ENCODE peak calls at places on chromosomes 12 and 14, in eight cellular contexts. One of them, this sample, is unnamed.

GRCh38 chr12:39619316-39619659 is 315 bp downstream of the ABCD2 start:
- DNase-seq in stomach: no peak
- DNase-seq in tibial artery: no peak
- DNase-seq in A549: no peak
- DNase-seq in PC-3: no peak
- DNase-seq in hepatocyte: no peak
- DNase-seq in CD4-positive, alpha-beta T cell: no peak
- DNase-seq in Panc1: no peak
- DNase-seq in this sample: no peak

GRCh38 chr12:1575287-1575798 is 19.0 kb downstream of the FBXL14 start:
- DNase-seq in stomach: no peak
- DNase-seq in tibial artery: no peak
- DNase-seq in A549: no peak
- DNase-seq in PC-3: no peak
- DNase-seq in hepatocyte: no peak
- DNase-seq in CD4-positive, alpha-beta T cell: no peak
- DNase-seq in Panc1: no peak
- DNase-seq in this sample: no peak

GRCh38 chr14:24329736-24330135 is 5.1 kb downstream of the ADCY4 start:
- DNase-seq in stomach: peak
- DNase-seq in tibial artery: peak
- DNase-seq in A549: no peak
- DNase-seq in PC-3: no peak
- DNase-seq in hepatocyte: no peak
- DNase-seq in CD4-positive, alpha-beta T cell: peak
- DNase-seq in Panc1: no peak
- DNase-seq in this sample: peak

GRCh38 chr14:83706555-83706954 is 1823.4 kb upstream of the FLRT2 start:
- DNase-seq in stomach: no peak
- DNase-seq in tibial artery: no peak
- DNase-seq in A549: no peak
- DNase-seq in PC-3: no peak
- DNase-seq in hepatocyte: no peak
- DNase-seq in CD4-positive, alpha-beta T cell: no peak
- DNase-seq in Panc1: no peak
- DNase-seq in this sample: no peak

GRCh38 chr12:4855121-4855924 is 54.4 kb upstream of the KCNA1 start:
- DNase-seq in stomach: peak
- DNase-seq in tibial artery: peak
- DNase-seq in A549: peak
- DNase-seq in PC-3: peak
- DNase-seq in hepatocyte: peak
- DNase-seq in CD4-positive, alpha-beta T cell: peak
- DNase-seq in Panc1: peak
- DNase-seq in this sample: no peak

GRCh38 chr14:51020024-51020710 is 74.7 kb downstream of the TRIM9 start:
- DNase-seq in stomach: no peak
- DNase-seq in tibial artery: no peak
- DNase-seq in A549: no peak
- DNase-seq in PC-3: no peak
- DNase-seq in hepatocyte: no peak
- DNase-seq in CD4-positive, alpha-beta T cell: no peak
- DNase-seq in Panc1: no peak
- DNase-seq in this sample: no peak

GRCh38 chr12:125399489-125399888 is 334.3 kb downstream of the AACS start:
- DNase-seq in stomach: no peak
- DNase-seq in tibial artery: no peak
- DNase-seq in A549: no peak
- DNase-seq in PC-3: no peak
- DNase-seq in hepatocyte: no peak
- DNase-seq in CD4-positive, alpha-beta T cell: no peak
- DNase-seq in Panc1: no peak
- DNase-seq in this sample: no peak

GRCh38 chr12:28708918-28709371 is 440.1 kb upstream of the FAR2 start:
- DNase-seq in stomach: no peak
- DNase-seq in tibial artery: peak
- DNase-seq in A549: no peak
- DNase-seq in PC-3: no peak
- DNase-seq in hepatocyte: no peak
- DNase-seq in CD4-positive, alpha-beta T cell: no peak
- DNase-seq in Panc1: no peak
- DNase-seq in this sample: no peak

GRCh38 chr12:51421266-51421884 is 3.3 kb upstream of the SLC4A8 start:
- DNase-seq in stomach: peak
- DNase-seq in tibial artery: no peak
- DNase-seq in A549: peak
- DNase-seq in PC-3: peak
- DNase-seq in hepatocyte: peak
- DNase-seq in CD4-positive, alpha-beta T cell: peak
- DNase-seq in Panc1: peak
- DNase-seq in this sample: no peak

GRCh38 chr12:89827592-89827991 is 119.0 kb upstream of the ATP2B1 start:
- DNase-seq in stomach: no peak
- DNase-seq in tibial artery: no peak
- DNase-seq in A549: no peak
- DNase-seq in PC-3: no peak
- DNase-seq in hepatocyte: no peak
- DNase-seq in CD4-positive, alpha-beta T cell: no peak
- DNase-seq in Panc1: no peak
- DNase-seq in this sample: no peak

GRCh38 chr12:13135336-13136178 is 32.1 kb upstream of the GSG1 start:
- DNase-seq in stomach: peak
- DNase-seq in tibial artery: peak
- DNase-seq in A549: no peak
- DNase-seq in PC-3: peak
- DNase-seq in hepatocyte: peak
- DNase-seq in CD4-positive, alpha-beta T cell: no peak
- DNase-seq in Panc1: no peak
- DNase-seq in this sample: no peak

GRCh38 chr12:55743131-55743921 is 404 bp downstream of the GDF11 start:
- DNase-seq in stomach: peak
- DNase-seq in tibial artery: no peak
- DNase-seq in A549: peak
- DNase-seq in PC-3: peak
- DNase-seq in hepatocyte: peak
- DNase-seq in CD4-positive, alpha-beta T cell: peak
- DNase-seq in Panc1: no peak
- DNase-seq in this sample: peak

GRCh38 chr12:12439636-12440035 is 82.8 kb downstream of the BORCS5 start:
- DNase-seq in stomach: no peak
- DNase-seq in tibial artery: peak
- DNase-seq in A549: peak
- DNase-seq in PC-3: peak
- DNase-seq in hepatocyte: peak
- DNase-seq in CD4-positive, alpha-beta T cell: peak
- DNase-seq in Panc1: peak
- DNase-seq in this sample: no peak

GRCh38 chr12:2054091-2055018 is 1.6 kb downstream of the CACNA1C start:
- DNase-seq in stomach: no peak
- DNase-seq in tibial artery: no peak
- DNase-seq in A549: no peak
- DNase-seq in PC-3: no peak
- DNase-seq in hepatocyte: peak
- DNase-seq in CD4-positive, alpha-beta T cell: no peak
- DNase-seq in Panc1: no peak
- DNase-seq in this sample: no peak

GRCh38 chr14:97977711-97978261 is 1180.6 kb downstream of the VRK1 start:
- DNase-seq in stomach: peak
- DNase-seq in tibial artery: peak
- DNase-seq in A549: no peak
- DNase-seq in PC-3: peak
- DNase-seq in hepatocyte: peak
- DNase-seq in CD4-positive, alpha-beta T cell: peak
- DNase-seq in Panc1: no peak
- DNase-seq in this sample: no peak

GRCh38 chr12:111242190-111242589 is 126.7 kb downstream of the PHETA1 start:
- DNase-seq in stomach: no peak
- DNase-seq in tibial artery: no peak
- DNase-seq in A549: no peak
- DNase-seq in PC-3: no peak
- DNase-seq in hepatocyte: no peak
- DNase-seq in CD4-positive, alpha-beta T cell: no peak
- DNase-seq in Panc1: no peak
- DNase-seq in this sample: no peak

GRCh38 chr12:95545731-95546490 is 5.4 kb downstream of the USP44 start:
- DNase-seq in stomach: no peak
- DNase-seq in tibial artery: no peak
- DNase-seq in A549: no peak
- DNase-seq in PC-3: no peak
- DNase-seq in hepatocyte: no peak
- DNase-seq in CD4-positive, alpha-beta T cell: no peak
- DNase-seq in Panc1: no peak
- DNase-seq in this sample: no peak

GRCh38 chr14:92122761-92123160 is 992 bp downstream of the CPSF2 start:
- DNase-seq in stomach: no peak
- DNase-seq in tibial artery: no peak
- DNase-seq in A549: no peak
- DNase-seq in PC-3: no peak
- DNase-seq in hepatocyte: no peak
- DNase-seq in CD4-positive, alpha-beta T cell: no peak
- DNase-seq in Panc1: no peak
- DNase-seq in this sample: no peak

GRCh38 chr14:93017341-93017797 is 94.4 kb downstream of the CHGA start:
- DNase-seq in stomach: peak
- DNase-seq in tibial artery: no peak
- DNase-seq in A549: no peak
- DNase-seq in PC-3: no peak
- DNase-seq in hepatocyte: no peak
- DNase-seq in CD4-positive, alpha-beta T cell: no peak
- DNase-seq in Panc1: no peak
- DNase-seq in this sample: no peak

GRCh38 chr14:77598366-77599050 is 17.9 kb downstream of the SPTLC2 start:
- DNase-seq in stomach: no peak
- DNase-seq in tibial artery: no peak
- DNase-seq in A549: no peak
- DNase-seq in PC-3: no peak
- DNase-seq in hepatocyte: no peak
- DNase-seq in CD4-positive, alpha-beta T cell: peak
- DNase-seq in Panc1: no peak
- DNase-seq in this sample: peak

GRCh38 chr14:104510794-104511611 is 68.6 kb upstream of the C14orf180 start:
- DNase-seq in stomach: peak
- DNase-seq in tibial artery: no peak
- DNase-seq in A549: no peak
- DNase-seq in PC-3: no peak
- DNase-seq in hepatocyte: no peak
- DNase-seq in CD4-positive, alpha-beta T cell: no peak
- DNase-seq in Panc1: no peak
- DNase-seq in this sample: no peak

DNA sequence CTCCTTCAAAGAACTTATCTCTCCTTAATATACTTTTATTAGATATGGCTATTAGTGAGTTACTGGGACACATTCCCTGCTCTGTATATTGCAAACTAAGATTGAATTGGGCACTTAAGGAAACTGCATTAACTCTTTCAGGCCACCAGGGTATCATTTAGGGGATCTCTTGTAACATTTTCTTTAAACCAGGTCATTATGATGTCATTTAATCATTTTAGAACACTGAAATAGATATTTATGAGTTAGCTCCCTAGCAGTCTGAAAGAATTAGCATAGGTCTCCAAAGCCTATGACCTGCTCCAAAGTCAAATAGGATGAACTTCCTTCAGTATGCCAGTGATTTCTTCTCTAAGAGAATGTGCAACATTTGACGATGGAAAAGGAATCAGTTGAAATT is 506.9 kb downstream of the FOXG1 start:
- DNase-seq in stomach: no peak
- DNase-seq in tibial artery: no peak
- DNase-seq in A549: no peak
- DNase-seq in PC-3: no peak
- DNase-seq in hepatocyte: no peak
- DNase-seq in CD4-positive, alpha-beta T cell: no peak
- DNase-seq in Panc1: no peak
- DNase-seq in this sample: no peak
- TF ChIP-seq CTCF in stomach: no peak
- TF ChIP-seq CTCF in tibial artery: no peak
- TF ChIP-seq CTCF in A549: no peak
- TF ChIP-seq CTCF in PC-3: peak
- TF ChIP-seq CTCF in hepatocyte: no peak
- TF ChIP-seq CTCF in CD4-positive, alpha-beta T cell: no peak
- TF ChIP-seq CTCF in Panc1: no peak
- TF ChIP-seq CTCF in this sample: no peak

GRCh38 chr14:78700236-78700635 is 530.1 kb downstream of the NRXN3 start:
- DNase-seq in stomach: no peak
- DNase-seq in tibial artery: no peak
- DNase-seq in A549: no peak
- DNase-seq in PC-3: peak
- DNase-seq in hepatocyte: no peak
- DNase-seq in CD4-positive, alpha-beta T cell: no peak
- DNase-seq in Panc1: no peak
- DNase-seq in this sample: no peak
- TF ChIP-seq CTCF in stomach: no peak
- TF ChIP-seq CTCF in tibial artery: no peak
- TF ChIP-seq CTCF in A549: no peak
- TF ChIP-seq CTCF in PC-3: no peak
- TF ChIP-seq CTCF in hepatocyte: no peak
- TF ChIP-seq CTCF in CD4-positive, alpha-beta T cell: no peak
- TF ChIP-seq CTCF in Panc1: no peak
- TF ChIP-seq CTCF in this sample: no peak

GRCh38 chr12:66149702-66150398 is 19.3 kb upstream of the LLPH start:
- DNase-seq in stomach: peak
- DNase-seq in tibial artery: peak
- DNase-seq in A549: no peak
- DNase-seq in PC-3: peak
- DNase-seq in hepatocyte: no peak
- DNase-seq in CD4-positive, alpha-beta T cell: no peak
- DNase-seq in Panc1: no peak
- DNase-seq in this sample: no peak
- TF ChIP-seq CTCF in stomach: no peak
- TF ChIP-seq CTCF in tibial artery: no peak
- TF ChIP-seq CTCF in A549: no peak
- TF ChIP-seq CTCF in PC-3: peak
- TF ChIP-seq CTCF in hepatocyte: no peak
- TF ChIP-seq CTCF in CD4-positive, alpha-beta T cell: no peak
- TF ChIP-seq CTCF in Panc1: no peak
- TF ChIP-seq CTCF in this sample: no peak

DNA sequence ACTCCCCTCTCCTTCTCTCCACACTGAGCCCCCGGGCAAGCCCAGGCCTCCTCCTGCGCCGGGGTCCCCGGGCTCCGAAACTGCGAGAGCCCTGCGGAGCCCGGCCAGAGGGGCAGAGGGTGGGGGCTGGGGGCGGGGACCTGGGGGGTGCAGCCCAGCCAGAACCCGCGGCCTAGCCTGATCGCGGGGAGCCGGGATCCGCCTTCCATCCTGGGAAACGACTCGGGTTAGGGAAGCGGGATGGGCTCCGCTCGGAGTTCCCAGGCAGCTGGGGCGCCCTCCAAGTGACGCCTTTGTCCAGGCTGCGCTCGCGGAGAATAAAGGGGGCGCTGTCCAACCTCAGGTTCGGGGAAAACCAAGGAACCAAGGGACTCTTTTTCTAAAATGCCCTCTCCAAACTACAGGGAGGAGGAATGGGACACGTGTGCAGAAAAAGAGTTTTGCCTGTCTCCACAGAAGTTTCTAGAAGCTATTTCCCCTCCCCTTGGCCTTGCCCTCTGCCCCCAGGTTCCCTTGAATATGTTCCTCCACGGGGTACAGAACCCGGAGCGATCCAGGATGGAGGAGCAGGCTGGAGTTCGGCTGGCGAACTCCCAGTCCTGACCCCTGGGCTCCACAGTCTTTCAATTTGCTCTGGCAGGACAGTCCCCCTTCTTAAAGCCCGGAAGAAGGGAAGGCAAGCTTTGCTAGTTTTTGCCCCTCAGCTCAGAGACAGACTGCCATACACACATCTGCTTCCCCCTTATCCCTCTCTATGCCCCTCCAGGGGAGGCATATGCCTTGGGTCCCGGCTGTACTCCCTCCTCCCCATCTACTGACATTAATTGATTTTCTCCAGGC is 13.9 kb downstream of the NKX2-1 start:
- DNase-seq in stomach: no peak
- DNase-seq in tibial artery: no peak
- DNase-seq in A549: no peak
- DNase-seq in PC-3: no peak
- DNase-seq in hepatocyte: no peak
- DNase-seq in CD4-positive, alpha-beta T cell: no peak
- DNase-seq in Panc1: no peak
- DNase-seq in this sample: no peak
- TF ChIP-seq CTCF in stomach: no peak
- TF ChIP-seq CTCF in tibial artery: no peak
- TF ChIP-seq CTCF in A549: no peak
- TF ChIP-seq CTCF in PC-3: no peak
- TF ChIP-seq CTCF in hepatocyte: peak
- TF ChIP-seq CTCF in CD4-positive, alpha-beta T cell: no peak
- TF ChIP-seq CTCF in Panc1: no peak
- TF ChIP-seq CTCF in this sample: no peak

This sample was measured in natural killer cell.